ENCODE peak calls at places on chromosomes 7 and 10, in seven cellular contexts. R is astrocyte of the cerebellum, J is cardiac fibroblast, P is heart right ventricle, X is right atrium auricular region, U is esophagus squamous epithelium, W is psoas muscle. D is an unnamed sample.

GRCh38 chr10:78774614-78774998 is 294.2 kb upstream of the ZMIZ1 start:
- DNase-seq in R (no peak), J (no peak), P (no peak), X (no peak), U (no peak), W (no peak), D (no peak)

GRCh38 chr7:138982204-138982623 is 1.0 kb upstream of the KIAA1549 start:
- DNase-seq in R (no peak), J (peak), P (no peak), X (no peak), U (no peak), W (no peak), D (no peak)

GRCh38 chr7:85602196-85602595 is 415.3 kb upstream of the SEMA3D start:
- DNase-seq in R (peak), J (peak), P (no peak), X (no peak), U (no peak), W (no peak), D (peak)

GRCh38 chr10:1115262-1115955 is 59.2 kb downstream of the WDR37 start:
- DNase-seq in R (no peak), J (no peak), P (no peak), X (no peak), U (no peak), W (no peak), D (no peak)

GRCh38 chr10:59627366-59628018 is 82.2 kb downstream of the SLC16A9 start:
- DNase-seq in R (no peak), J (no peak), P (no peak), X (no peak), U (no peak), W (no peak), D (no peak)

GRCh38 chr10:91589015-91589655 is 43.7 kb downstream of the PPP1R3C start:
- DNase-seq in R (no peak), J (peak), P (peak), X (no peak), U (no peak), W (peak), D (no peak)

GRCh38 chr7:7979556-7979955 is 11.0 kb downstream of the GLCCI1 start:
- DNase-seq in R (no peak), J (no peak), P (no peak), X (no peak), U (no peak), W (no peak), D (no peak)

GRCh38 chr10:1199897-1200721 is 143.9 kb downstream of the WDR37 start:
- DNase-seq in R (no peak), J (no peak), P (no peak), X (no peak), U (no peak), W (no peak), D (no peak)

GRCh38 chr10:83037653-83038052 is 1101.7 kb upstream of the GHITM start:
- DNase-seq in R (no peak), J (no peak), P (no peak), X (no peak), U (no peak), W (no peak), D (no peak)

GRCh38 chr7:93185303-93186027 is 37.3 kb upstream of the SAMD9L start:
- DNase-seq in R (no peak), J (peak), P (no peak), X (no peak), U (no peak), W (no peak), D (no peak)

GRCh38 chr7:28958235-28958945 is at the start of gene TRIL:
- DNase-seq in R (peak), J (peak), P (peak), X (peak), U (no peak), W (peak), D (peak)

GRCh38 chr10:35396560-35397434 is 60.5 kb downstream of the CCNY start:
- DNase-seq in R (no peak), J (no peak), P (no peak), X (no peak), U (no peak), W (no peak), D (no peak)

GRCh38 chr7:121433775-121434174 is 37.7 kb upstream of the FAM3C start:
- DNase-seq in R (no peak), J (no peak), P (no peak), X (no peak), U (no peak), W (no peak), D (no peak)

GRCh38 chr7:32905175-32905662 is 13.7 kb upstream of the KBTBD2 start:
- DNase-seq in R (peak), J (peak), P (peak), X (no peak), U (peak), W (no peak), D (peak)

GRCh38 chr10:22420787-22421517 is 75.7 kb downstream of the SPAG6 start:
- DNase-seq in R (no peak), J (peak), P (no peak), X (no peak), U (no peak), W (no peak), D (no peak)

GRCh38 chr7:104956753-104957450 is 57.1 kb upstream of the KMT2E start:
- DNase-seq in R (peak), J (peak), P (no peak), X (no peak), U (no peak), W (no peak), D (peak)

GRCh38 chr7:51785171-51785570 is 468.6 kb upstream of the COBL start:
- DNase-seq in R (no peak), J (no peak), P (no peak), X (no peak), U (no peak), W (no peak), D (no peak)

GRCh38 chr10:98217793-98218192 is 50.2 kb downstream of the LOXL4 start:
- DNase-seq in R (no peak), J (peak), P (no peak), X (no peak), U (no peak), W (no peak), D (no peak)

GRCh38 chr7:17022915-17023314 is 141.1 kb upstream of the AGR3 start:
- DNase-seq in R (no peak), J (no peak), P (no peak), X (no peak), U (no peak), W (no peak), D (no peak)

GRCh38 chr7:33907625-33908024 is 2.3 kb downstream of the BMPER start:
- DNase-seq in R (no peak), J (no peak), P (no peak), X (no peak), U (no peak), W (no peak), D (no peak)

GRCh38 chr7:38978474-38978873 is 765 bp downstream of the POU6F2 start:
- DNase-seq in R (no peak), J (no peak), P (no peak), X (no peak), U (no peak), W (no peak), D (no peak)
- H3K4me3 ChIP-seq in R (no peak), J (no peak), P (no peak), X (no peak), U (no peak), W (no peak), D (no peak)

GRCh38 chr7:365593-365992 is 75.6 kb downstream of the FOXL3 start:
- DNase-seq in R (no peak), J (no peak), P (no peak), X (no peak), U (no peak), W (peak), D (no peak)

GRCh38 chr7:368651-369475 is 78.9 kb downstream of the FOXL3 start:
- DNase-seq in R (no peak), J (no peak), P (no peak), X (no peak), U (no peak), W (peak), D (no peak)

GRCh38 chr7:366171-366916 is 76.4 kb downstream of the FOXL3 start:
- DNase-seq in R (no peak), J (peak), P (no peak), X (no peak), U (no peak), W (peak), D (no peak)

GRCh38 chr7:369476-369980 is 79.6 kb downstream of the FOXL3 start:
- DNase-seq in R (no peak), J (no peak), P (no peak), X (no peak), U (no peak), W (peak), D (no peak)

GRCh38 chr7:367351-367841 is 77.4 kb downstream of the FOXL3 start:
- DNase-seq in R (no peak), J (no peak), P (peak), X (no peak), U (no peak), W (peak), D (no peak)
- H3K4me3 ChIP-seq in R (no peak), J (no peak), P (no peak), X (no peak), U (no peak), W (no peak), D (no peak)

DNA sequence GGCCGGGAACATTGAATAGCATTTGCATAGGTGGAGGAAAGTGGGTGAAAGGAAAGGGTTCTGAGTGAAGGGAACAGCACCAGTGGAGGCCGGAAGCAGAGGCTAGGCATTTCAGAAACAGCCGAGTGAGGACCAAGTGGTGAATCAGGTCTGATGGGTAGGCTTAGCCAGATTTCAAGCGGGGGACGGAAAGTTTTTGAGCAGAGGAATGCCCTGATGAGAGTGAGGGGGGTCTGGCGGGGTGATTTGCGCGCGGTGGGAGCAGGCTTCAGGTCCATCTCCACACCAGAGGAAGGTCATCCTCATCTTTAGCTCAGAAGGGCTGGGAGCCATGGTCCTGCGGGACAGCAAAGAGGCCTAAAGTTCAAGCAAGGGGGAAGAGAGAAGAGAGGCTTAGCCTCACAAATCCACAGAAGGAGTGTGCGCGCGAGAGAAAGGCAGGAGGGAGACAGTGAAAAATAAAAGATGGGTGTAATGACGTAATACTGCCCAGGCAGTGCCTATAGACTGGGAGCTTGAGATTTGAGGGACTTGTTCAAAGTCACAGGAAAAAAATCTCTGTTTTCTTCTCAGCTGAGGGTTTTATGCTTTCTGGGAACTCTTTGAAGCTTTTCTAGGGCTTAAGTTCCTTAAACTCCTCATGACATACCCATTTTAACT is 1.0 kb upstream of the DENND2A start:
- DNase-seq in R (no peak), J (no peak), P (no peak), X (no peak), U (no peak), W (peak), D (no peak)
- H3K4me3 ChIP-seq in R (peak), J (no peak), P (peak), X (peak), U (peak), W (peak), D (no peak)

GRCh38 chr7:30162622-30163124 is 27.9 kb downstream of the MTURN start:
- DNase-seq in R (no peak), J (peak), P (no peak), X (no peak), U (no peak), W (no peak), D (peak)

GRCh38 chr7:30162133-30162532 is 27.3 kb downstream of the MTURN start:
- DNase-seq in R (no peak), J (no peak), P (no peak), X (no peak), U (no peak), W (no peak), D (no peak)

GRCh38 chr7:30165590-30165989 is 30.8 kb downstream of the MTURN start:
- DNase-seq in R (no peak), J (no peak), P (no peak), X (no peak), U (no peak), W (no peak), D (no peak)

GRCh38 chr7:30164567-30164966 is 29.8 kb downstream of the MTURN start:
- DNase-seq in R (peak), J (peak), P (no peak), X (no peak), U (no peak), W (no peak), D (no peak)

DNA sequence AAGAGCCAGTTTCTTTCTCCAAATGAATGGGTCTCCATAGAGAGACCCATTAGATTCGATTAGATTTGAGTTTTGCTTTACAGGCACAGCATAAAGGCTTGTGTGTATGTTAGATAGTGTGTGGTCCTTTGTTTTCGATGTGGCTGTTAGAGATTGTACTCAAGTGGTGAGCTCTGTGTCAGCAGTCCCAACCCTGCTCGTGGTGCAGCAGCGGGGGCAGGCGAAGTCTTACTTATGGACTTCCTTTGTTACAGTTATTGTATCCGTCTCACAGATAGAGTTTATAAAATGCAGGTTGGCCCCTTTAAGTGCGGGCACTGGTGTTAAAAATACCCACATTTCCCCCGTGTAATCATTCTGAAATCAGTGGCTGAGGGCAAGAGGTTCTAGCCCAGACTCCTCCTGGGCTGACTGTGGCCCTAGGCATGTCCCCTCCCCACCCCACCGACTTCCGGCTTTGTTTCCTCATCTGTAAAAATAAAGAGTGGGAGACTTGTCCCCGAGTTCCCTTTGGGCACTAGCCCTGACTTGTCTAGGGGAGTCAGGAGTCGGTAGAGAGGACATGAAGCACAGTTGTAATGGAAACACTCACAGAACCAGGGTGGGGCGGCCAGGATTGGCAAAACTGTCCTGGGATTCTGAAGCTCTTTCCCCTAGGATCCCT is 28.6 kb downstream of the MTURN start:
- DNase-seq in R (no peak), J (no peak), P (no peak), X (no peak), U (no peak), W (no peak), D (no peak)
- H3K4me3 ChIP-seq in R (no peak), J (no peak), P (no peak), X (no peak), U (peak), W (no peak), D (no peak)

DNA sequence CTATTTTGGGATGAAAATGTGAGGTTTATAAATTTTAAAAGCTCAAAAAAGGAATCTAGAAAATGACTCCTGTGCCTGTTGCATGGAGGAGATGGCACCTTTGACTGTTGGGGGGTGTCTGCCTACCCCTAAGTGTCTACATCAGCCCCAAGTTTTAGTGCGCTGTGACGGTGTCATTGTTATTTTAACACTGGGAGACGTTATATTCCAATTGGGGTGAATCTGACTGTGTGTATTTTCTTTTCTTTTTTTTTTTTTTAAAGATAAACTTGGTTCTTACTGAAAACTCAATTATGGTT is 517 bp downstream of the SRGN start:
- DNase-seq in R (no peak), J (peak), P (no peak), X (no peak), U (no peak), W (no peak), D (no peak)
- H3K4me3 ChIP-seq in R (peak), J (peak), P (peak), X (peak), U (peak), W (peak), D (peak)

D was measured in skeletal muscle cell.